ENCODE peak calls at places on chromosomes 16 and 17, in nine cellular contexts. H is body of pancreas, F is cardiac muscle cell, W is psoas muscle, V is astrocyte of the spinal cord, B is bronchial epithelial cell, P is spleen, U is glutamatergic neuron, L is BE2C. D is an unnamed sample.

GRCh38 chr16:68711421-68712139 is 25.5 kb upstream of the CDH1 start:
- DNase-seq in H (no peak), F (no peak), W (no peak), V (no peak), B (no peak), P (no peak), U (no peak), L (no peak), D (no peak)

GRCh38 chr16:89318430-89318758 is 100.9 kb downstream of the ZNF778 start:
- DNase-seq in H (no peak), F (no peak), W (no peak), V (no peak), B (no peak), P (no peak), U (no peak), L (no peak), D (no peak)

GRCh38 chr17:69916761-69917160 is 158.3 kb upstream of the KCNJ16 start:
- DNase-seq in H (no peak), F (no peak), W (no peak), V (no peak), B (no peak), P (no peak), U (no peak), L (no peak), D (no peak)

GRCh38 chr16:46972971-46973456 is 460 bp downstream of the DNAJA2 start:
- DNase-seq in H (peak; percentile 55), F (peak; percentile 40), W (peak; percentile 37), V (no peak), B (peak; percentile 3), P (peak; percentile 93), U (peak; percentile 61), L (peak; percentile 48), D (peak; percentile 26)

GRCh38 chr17:17497845-17498520 is 1.8 kb upstream of the RASD1 start:
- DNase-seq in H (peak; percentile 4), F (no peak), W (peak; percentile 15), V (no peak), B (no peak), P (peak; percentile 58), U (no peak), L (no peak), D (no peak)

GRCh38 chr16:55661842-55662479 is 6.2 kb downstream of the SLC6A2 start:
- DNase-seq in H (no peak), F (no peak), W (no peak), V (no peak), B (peak; percentile 66), P (no peak), U (no peak), L (peak; percentile 81), D (no peak)

GRCh38 chr17:27315322-27315721 is 21.4 kb downstream of the WSB1 start:
- DNase-seq in H (peak; percentile 69), F (peak; percentile 84), W (peak; percentile 78), V (peak; percentile 88), B (no peak), P (no peak), U (no peak), L (peak; percentile 56), D (no peak)

GRCh38 chr16:88063201-88063773 is 112.1 kb downstream of the BANP start:
- DNase-seq in H (no peak), F (no peak), W (peak; percentile 56), V (peak; percentile 50), B (no peak), P (peak; percentile 56), U (no peak), L (no peak), D (no peak)

GRCh38 chr17:40843242-40843641 is 20.8 kb upstream of the KRT10 start:
- DNase-seq in H (no peak), F (no peak), W (no peak), V (no peak), B (no peak), P (no peak), U (no peak), L (no peak), D (no peak)

GRCh38 chr17:3917391-3917931 is 1.2 kb upstream of the P2RX1 start:
- DNase-seq in H (peak; percentile 60), F (peak; percentile 82), W (peak; percentile 43), V (no peak), B (no peak), P (peak; percentile 86), U (no peak), L (peak; percentile 65), D (no peak)

GRCh38 chr16:28204211-28204610 is 7.6 kb downstream of the XPO6 start:
- DNase-seq in H (no peak), F (no peak), W (no peak), V (no peak), B (no peak), P (no peak), U (no peak), L (no peak), D (no peak)

GRCh38 chr16:48526058-48526957 is 83.7 kb downstream of the N4BP1 start:
- DNase-seq in H (peak; percentile 59), F (no peak), W (no peak), V (no peak), B (peak; percentile 87), P (peak; percentile 69), U (no peak), L (no peak), D (no peak)

GRCh38 chr16:24409045-24409444 is 130.3 kb upstream of the RBBP6 start:
- DNase-seq in H (no peak), F (peak; percentile 3), W (no peak), V (no peak), B (no peak), P (no peak), U (no peak), L (no peak), D (no peak)

GRCh38 chr16:49491736-49492089 is 118.1 kb downstream of the C16orf78 start:
- DNase-seq in H (peak; percentile 45), F (peak; percentile 12), W (peak; percentile 43), V (no peak), B (peak; percentile 0), P (peak; percentile 83), U (peak; percentile 43), L (peak; percentile 69), D (peak; percentile 8)

GRCh38 chr17:58308173-58308984 is 20.2 kb downstream of the TSPOAP1 start:
- DNase-seq in H (no peak), F (peak; percentile 16), W (no peak), V (no peak), B (no peak), P (peak; percentile 77), U (peak; percentile 51), L (peak; percentile 62), D (no peak)

GRCh38 chr17:9402590-9403199 is 172.9 kb downstream of the STX8 start:
- DNase-seq in H (peak; percentile 30), F (peak; percentile 13), W (no peak), V (no peak), B (peak; percentile 37), P (no peak), U (peak; percentile 63), L (peak; percentile 12), D (peak; percentile 38)
- TF ChIP-seq CTCF in H (peak; percentile 21), F (peak; percentile 63), W (peak; percentile 29), V (peak; percentile 45), B (peak; percentile 20), P (no peak), U (peak; percentile 65), L (peak; percentile 32), D (peak; percentile 61)

GRCh38 chr16:1772908-1773702 is at the start of gene MRPS34:
- DNase-seq in H (peak; percentile 87), F (peak; percentile 94), W (peak; percentile 87), V (peak; percentile 84), B (peak; percentile 42), P (peak; percentile 95), U (peak; percentile 91), L (peak; percentile 91), D (peak; percentile 84)
- TF ChIP-seq CTCF in H (peak; percentile 83), F (peak; percentile 67), W (peak; percentile 66), V (peak; percentile 70), B (peak; percentile 90), P (peak; percentile 54), U (peak; percentile 97), L (peak; percentile 66), D (peak; percentile 92)

DNA sequence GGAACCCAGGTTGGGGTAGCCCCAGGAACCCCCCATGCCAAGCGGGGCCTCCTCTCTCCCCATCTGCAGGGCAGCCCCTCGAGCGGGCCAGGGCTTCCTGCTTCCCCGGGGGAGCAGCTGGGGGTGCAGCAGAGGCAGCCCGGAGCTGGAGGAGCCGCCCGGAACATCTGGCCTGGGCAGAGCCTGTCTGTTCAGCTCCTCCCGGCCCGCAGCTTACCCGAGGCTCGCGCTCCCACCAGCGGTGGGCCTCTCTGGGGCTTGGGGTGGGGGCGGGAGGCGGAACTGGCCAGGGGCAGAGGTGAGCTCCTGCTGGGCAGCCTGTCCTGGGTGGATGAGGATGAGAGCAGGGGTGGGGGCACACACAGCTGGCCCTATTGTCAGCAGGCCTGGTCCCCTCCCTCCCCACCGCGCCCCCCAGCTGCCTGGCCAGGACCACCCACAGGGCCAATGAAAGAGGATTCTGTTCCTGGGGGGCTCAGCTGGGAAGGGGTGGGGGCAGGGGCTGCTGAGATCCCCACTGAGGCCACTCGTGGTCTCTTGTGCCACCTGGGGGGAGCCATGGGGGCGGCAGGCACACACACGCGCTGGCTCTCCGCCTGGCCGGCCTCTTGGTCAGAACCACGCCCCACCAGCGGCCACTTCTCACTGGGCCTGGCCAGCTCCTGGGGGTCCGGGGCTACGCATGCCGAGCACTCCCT is 34.7 kb downstream of the BAHCC1 start:
- DNase-seq in H (peak; percentile 51), F (no peak), W (peak; percentile 56), V (peak; percentile 56), B (no peak), P (no peak), U (no peak), L (peak; percentile 74), D (peak; percentile 54)
- TF ChIP-seq CTCF in H (no peak), F (no peak), W (no peak), V (peak; percentile 38), B (no peak), P (no peak), U (no peak), L (no peak), D (no peak)

GRCh38 chr16:890716-891352 is 80.0 kb downstream of the LMF1 start:
- DNase-seq in H (no peak), F (no peak), W (peak; percentile 7), V (no peak), B (no peak), P (no peak), U (no peak), L (no peak), D (no peak)

GRCh38 chr16:890217-890616 is 80.6 kb downstream of the LMF1 start:
- DNase-seq in H (no peak), F (no peak), W (peak; percentile 3), V (no peak), B (no peak), P (no peak), U (peak; percentile 14), L (no peak), D (no peak)

GRCh38 chr16:887846-888245 is 82.9 kb downstream of the LMF1 start:
- DNase-seq in H (no peak), F (no peak), W (peak; percentile 4), V (no peak), B (no peak), P (no peak), U (no peak), L (peak; percentile 8), D (no peak)

GRCh38 chr16:888901-889570 is 81.7 kb downstream of the LMF1 start:
- DNase-seq in H (no peak), F (no peak), W (peak; percentile 9), V (no peak), B (no peak), P (no peak), U (peak; percentile 16), L (peak; percentile 4), D (no peak)

DNA sequence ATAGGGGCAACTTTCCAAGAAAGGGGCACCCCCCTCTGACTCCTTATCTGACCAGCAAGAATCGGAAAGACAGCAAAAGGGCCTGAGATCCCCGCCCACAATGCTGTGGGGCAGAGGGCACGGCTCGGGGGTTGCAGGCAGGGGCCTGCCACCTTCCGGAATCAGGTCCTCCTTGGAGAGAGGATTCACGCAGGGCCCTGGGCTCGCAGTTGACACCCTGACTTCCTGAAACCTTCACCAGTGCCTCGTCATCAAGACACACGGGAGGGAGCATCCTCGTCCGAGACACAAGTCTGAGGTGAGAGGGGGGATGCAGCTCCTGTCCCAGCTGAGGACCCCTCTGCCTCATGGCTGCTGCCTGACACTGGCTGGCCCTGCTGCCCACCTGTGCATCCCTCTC is 81.2 kb downstream of the LMF1 start:
- DNase-seq in H (no peak), F (no peak), W (peak; percentile 3), V (no peak), B (no peak), P (no peak), U (peak; percentile 8), L (no peak), D (no peak)
- TF ChIP-seq CTCF in H (no peak), F (no peak), W (no peak), V (no peak), B (no peak), P (no peak), U (no peak), L (no peak), D (no peak)